ENCODE peak calls at places on chromosomes 16 and 17, in seven cellular contexts. B is GM23338, J is PC-3, C is endothelial cell of umbilical vein, N is H9, E is hepatocyte, U is PC-9. O is an unnamed sample. For H3K4me1 and H4K20me1, the result is how much of the 10 kb centered on the place peaks cover.

GRCh38 chr17:48555616-48556533 is 11.0 kb upstream of the HOXB2 start:
- DNase-seq in C (peak), B (no peak), U (no peak), N (peak), E (no peak), J (peak), O (peak)

GRCh38 chr16:57694556-57695377 is at the start of gene DRC7:
- DNase-seq in B (peak), N (peak), J (peak), C (peak), U (peak), E (peak), O (peak)

GRCh38 chr17:6505425-6506142 is 50.8 kb downstream of the PITPNM3 start:
- DNase-seq in J (peak), E (no peak), C (peak), U (peak), N (peak), B (no peak), O (no peak)

GRCh38 chr17:1109606-1110523 is 69.9 kb downstream of the ABR start:
- DNase-seq in J (peak), B (peak), N (peak), U (peak), C (no peak), E (peak), O (no peak)

GRCh38 chr16:29651950-29652349 is 11.1 kb upstream of the SPN start:
- DNase-seq in U (no peak), B (no peak), E (no peak), C (no peak), J (no peak), N (no peak), O (no peak)

GRCh38 chr16:67181346-67181745 is 2.4 kb downstream of the MATCAP1 start:
- DNase-seq in C (peak), J (peak), N (no peak), U (no peak), E (no peak), B (no peak), O (peak)

GRCh38 chr16:23374721-23375120 is 72.6 kb downstream of the SCNN1B start:
- DNase-seq in J (peak), U (peak), B (no peak), N (peak), E (no peak), C (no peak), O (peak)

GRCh38 chr17:57584050-57584551 is 161.0 kb downstream of the CCDC182 start:
- DNase-seq in U (no peak), E (no peak), B (no peak), N (peak), J (no peak), C (no peak), O (no peak)

GRCh38 chr17:21177854-21178600 is 35.9 kb downstream of the TMEM11 start:
- DNase-seq in U (no peak), E (no peak), B (no peak), J (no peak), N (peak), C (no peak), O (no peak)

GRCh38 chr16:28936784-28937155 is 5.0 kb downstream of the CD19 start:
- DNase-seq in U (no peak), B (no peak), J (no peak), C (no peak), E (no peak), N (no peak), O (no peak)

GRCh38 chr16:12158428-12158827 is 181.9 kb downstream of the SNX29 start:
- DNase-seq in E (no peak), C (no peak), U (no peak), B (no peak), N (no peak), J (peak), O (peak)

GRCh38 chr17:4144411-4144747 is 1.4 kb downstream of the CYB5D2 start:
- DNase-seq in N (no peak), C (no peak), U (no peak), B (no peak), J (no peak), E (peak), O (no peak)

GRCh38 chr16:46756772-46757171 is 8.6 kb upstream of the MYLK3 start:
- DNase-seq in N (no peak), U (peak), E (no peak), C (no peak), J (no peak), B (no peak), O (no peak)

GRCh38 chr16:83899272-83899897 is 470 bp downstream of the MLYCD start:
- DNase-seq in C (peak), J (peak), N (peak), B (peak), U (peak), E (peak), O (peak)

GRCh38 chr16:19521471-19522368 is at the start of gene GDE1:
- DNase-seq in C (peak), N (peak), J (peak), E (peak), B (peak), U (peak), O (peak)

GRCh38 chr16:81695431-81695890 is 83.6 kb upstream of the PLCG2 start:
- DNase-seq in C (peak), N (no peak), B (no peak), J (no peak), U (no peak), E (no peak), O (peak)

GRCh38 chr16:28990375-28991040 is 5.7 kb downstream of the LAT start:
- DNase-seq in N (no peak), E (no peak), U (no peak), J (no peak), B (no peak), C (no peak), O (no peak)

GRCh38 chr16:80585764-80586163 is 45.0 kb downstream of the DYNLRB2 start:
- DNase-seq in E (no peak), J (no peak), C (no peak), U (no peak), N (no peak), B (no peak), O (no peak)

GRCh38 chr16:25271421-25271820 is 13.8 kb upstream of the ZKSCAN2 start:
- DNase-seq in B (no peak), U (no peak), C (no peak), N (no peak), E (no peak), J (no peak), O (no peak)

GRCh38 chr17:7347630-7348477 is 4.1 kb upstream of the KCTD11 start:
- DNase-seq in U (no peak), E (no peak), C (no peak), B (no peak), N (no peak), J (no peak), O (no peak)

GRCh38 chr17:19768046-19768782 is 20.1 kb upstream of the ALDH3A1 start:
- DNase-seq in N (no peak), B (no peak), C (peak), J (no peak), E (no peak), U (no peak), O (no peak)

GRCh38 chr16:70808371-70808770 is 7.4 kb upstream of the VAC14 start:
- DNase-seq in U (no peak), C (no peak), E (no peak), J (peak), B (no peak), N (peak), O (no peak)

GRCh38 chr17:15233022-15233805 is 31.9 kb downstream of the PMP22 start:
- DNase-seq in U (no peak), B (peak), C (peak), N (peak), J (peak), E (peak), O (peak)

GRCh38 chr17:57946798-57947358 is 8.3 kb downstream of the CUEDC1 start:
- DNase-seq in C (peak), N (no peak), J (peak), E (peak), U (peak), B (no peak), O (peak)

GRCh38 chr17:45435481-45435880 is 2.8 kb upstream of the ARHGAP27 start:
- DNase-seq in U (no peak), J (no peak), N (no peak), B (no peak), C (no peak), E (no peak), O (no peak)

GRCh38 chr17:57551321-57552079 is 193.6 kb downstream of the CCDC182 start:
- DNase-seq in E (no peak), N (no peak), C (no peak), B (no peak), J (no peak), U (no peak), O (no peak)

GRCh38 chr16:17396762-17397498 is 73.8 kb downstream of the XYLT1 start:
- DNase-seq in E (peak), J (no peak), N (no peak), B (no peak), C (peak), U (no peak), O (no peak)

GRCh38 chr17:60863892-60864673 is 186.4 kb downstream of the BCAS3 start:
- DNase-seq in C (no peak), E (no peak), U (no peak), B (no peak), J (no peak), N (no peak), O (no peak)

GRCh38 chr16:27677300-27677699 is 127.4 kb downstream of the KATNIP start:
- DNase-seq in U (no peak), C (peak), J (no peak), N (no peak), B (no peak), E (no peak), O (no peak)

GRCh38 chr17:28125530-28126382 is 83.3 kb downstream of the NLK start:
- DNase-seq in B (no peak), N (no peak), C (no peak), U (no peak), E (no peak), J (no peak), O (no peak)

GRCh38 chr17:5587431-5588032 is 3.2 kb upstream of the NLRP1 start:
- DNase-seq in U (peak), B (peak), C (peak), N (no peak), E (peak), J (peak), O (peak)

GRCh38 chr16:20673882-20674683 is 23.4 kb downstream of the ACSM1 start:
- DNase-seq in E (no peak), J (no peak), B (no peak), C (peak), U (peak), N (no peak), O (no peak)

GRCh38 chr16:57675752-57676623 is 7.9 kb downstream of the ADGRG3 start:
- DNase-seq in N (peak), C (no peak), U (no peak), E (no peak), J (no peak), B (peak), O (no peak)

GRCh38 chr16:67456383-67457140 is 24.4 kb downstream of the ATP6V0D1 start:
- DNase-seq in U (no peak), E (no peak), B (peak), C (no peak), N (no peak), J (no peak), O (peak)

GRCh38 chr16:13316008-13316407 is 414.6 kb downstream of the SHISA9 start:
- DNase-seq in N (no peak), C (no peak), B (no peak), U (peak), E (no peak), J (no peak), O (peak)

DNA sequence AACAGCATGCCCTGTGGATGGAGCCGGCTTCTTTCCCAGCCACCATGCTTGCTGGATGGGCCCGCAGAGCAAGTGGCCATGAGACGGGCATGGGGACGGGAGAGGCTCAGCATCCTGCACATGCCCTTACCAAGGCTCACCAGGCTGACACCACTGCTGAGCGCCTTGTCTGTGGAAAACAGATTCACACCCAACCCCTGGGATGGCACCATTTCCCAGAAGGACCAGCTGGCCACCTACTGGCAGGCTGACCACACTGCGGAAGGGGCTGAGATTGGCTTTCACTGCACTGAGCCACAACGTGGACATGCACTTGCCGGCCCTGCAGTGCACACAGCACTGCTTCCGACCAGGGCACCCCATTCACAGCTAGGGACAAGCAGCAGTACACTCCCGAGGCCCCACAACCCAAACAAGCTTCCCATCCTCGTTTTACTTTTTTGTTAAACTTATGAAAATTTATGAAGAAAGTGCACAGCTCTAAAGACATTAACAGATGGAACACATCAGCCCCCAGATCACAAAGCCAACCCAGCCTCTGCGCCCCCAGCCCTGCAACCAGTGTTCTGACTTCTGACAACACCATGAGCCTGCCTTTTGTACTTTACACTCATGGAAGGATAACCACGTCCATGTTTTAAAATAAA is 13.9 kb upstream of the KRTAP17-1 start:
- DNase-seq in N (peak), E (peak), C (peak), U (peak), J (peak), B (peak), O (peak)
- H2AFZ ChIP-seq in N (no peak), E (no peak), C (no peak), U (no peak), J (peak), B (peak), O (peak)

DNA sequence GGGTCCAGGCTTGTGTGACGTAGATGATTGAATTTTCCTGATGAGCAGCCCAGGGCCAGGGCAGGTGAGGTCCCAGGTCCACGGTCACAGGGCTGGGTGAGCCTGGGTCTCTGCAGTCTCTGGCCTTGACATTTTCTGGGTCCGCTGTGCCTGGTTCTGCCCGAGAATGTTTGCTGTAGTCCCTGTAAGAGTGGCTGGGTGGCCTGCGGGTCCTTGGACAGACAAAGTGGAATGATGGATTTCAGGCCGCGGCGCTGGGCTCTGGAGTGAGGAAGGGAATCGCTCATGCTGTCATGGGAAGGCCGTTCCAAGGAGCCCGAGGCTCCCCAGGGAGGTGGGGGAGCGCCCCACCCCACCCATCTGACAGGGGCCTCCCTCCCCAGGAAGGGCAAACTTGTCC is 153.5 kb upstream of the CIBAR2 start:
- DNase-seq in E (no peak), U (no peak), C (no peak), N (no peak), B (no peak), J (no peak), O (no peak)
- H3K4me1 ChIP-seq in E (under half), U (under half), C (under half), N (under half), B (under half), J (under half), O (under half)

GRCh38 chr17:29256116-29256515 is 9.5 kb downstream of the CRYBA1 start:
- DNase-seq in J (no peak), B (no peak), C (peak), N (no peak), E (no peak), U (no peak), O (no peak)

GRCh38 chr17:29253037-29253436 is 6.4 kb downstream of the CRYBA1 start:
- DNase-seq in C (no peak), B (no peak), E (no peak), J (no peak), U (no peak), N (no peak), O (no peak)

GRCh38 chr17:29251969-29252866 is 5.6 kb downstream of the CRYBA1 start:
- DNase-seq in E (peak), C (peak), N (no peak), U (no peak), B (peak), J (peak), O (no peak)

GRCh38 chr17:29256735-29257466 is 10.2 kb downstream of the CRYBA1 start:
- DNase-seq in J (no peak), N (no peak), E (no peak), B (no peak), U (no peak), C (no peak), O (peak)

GRCh38 chr17:29257756-29258155 is 11.1 kb downstream of the CRYBA1 start:
- DNase-seq in B (no peak), N (no peak), C (no peak), E (no peak), J (no peak), U (no peak), O (peak)
- H4K20me1 ChIP-seq in B (under half), N (under half), C (under half), E (under half), J (under half), U (under half), O (under half)

GRCh38 chr17:66038125-66038524 is 153.8 kb downstream of the CEP112 start:
- DNase-seq in J (no peak), C (no peak), E (no peak), U (no peak), N (no peak), B (no peak), O (no peak)
- H2AFZ ChIP-seq in J (no peak), C (no peak), E (no peak), U (no peak), N (no peak), B (no peak), O (no peak)

DNA sequence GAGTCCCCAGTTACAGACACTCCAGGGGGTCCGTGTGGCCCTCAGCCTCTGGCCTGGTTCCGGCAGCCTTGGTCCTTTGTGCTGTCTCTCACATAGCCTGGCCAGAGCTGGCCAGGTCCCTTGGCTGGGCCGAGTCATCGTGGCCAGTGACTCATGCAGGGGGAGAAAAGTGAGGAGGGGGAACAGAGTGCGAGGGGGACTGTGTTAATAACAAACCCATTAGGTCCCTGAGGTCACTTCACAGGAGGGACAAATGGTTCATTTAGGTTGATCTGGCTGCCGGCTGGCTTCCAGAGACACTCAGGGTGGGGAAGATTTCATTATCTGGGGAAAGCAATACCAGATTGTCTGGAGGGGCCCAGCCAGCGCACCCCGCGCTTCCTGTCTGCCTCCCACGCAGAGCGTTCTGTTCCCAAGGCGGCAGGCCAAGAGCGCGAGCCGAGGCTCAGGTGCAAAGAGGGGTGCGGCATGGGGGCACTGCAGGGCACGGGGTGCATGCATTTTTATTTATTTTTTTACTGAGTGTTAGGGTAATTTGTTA is 223.1 kb downstream of the SEC14L1 start:
- DNase-seq in C (peak), B (no peak), N (peak), E (peak), U (no peak), J (no peak), O (no peak)
- H3K4me1 ChIP-seq in C (under half), B (under half), N (under half), E (under half), U (under half), J (under half), O (half or more)

DNA sequence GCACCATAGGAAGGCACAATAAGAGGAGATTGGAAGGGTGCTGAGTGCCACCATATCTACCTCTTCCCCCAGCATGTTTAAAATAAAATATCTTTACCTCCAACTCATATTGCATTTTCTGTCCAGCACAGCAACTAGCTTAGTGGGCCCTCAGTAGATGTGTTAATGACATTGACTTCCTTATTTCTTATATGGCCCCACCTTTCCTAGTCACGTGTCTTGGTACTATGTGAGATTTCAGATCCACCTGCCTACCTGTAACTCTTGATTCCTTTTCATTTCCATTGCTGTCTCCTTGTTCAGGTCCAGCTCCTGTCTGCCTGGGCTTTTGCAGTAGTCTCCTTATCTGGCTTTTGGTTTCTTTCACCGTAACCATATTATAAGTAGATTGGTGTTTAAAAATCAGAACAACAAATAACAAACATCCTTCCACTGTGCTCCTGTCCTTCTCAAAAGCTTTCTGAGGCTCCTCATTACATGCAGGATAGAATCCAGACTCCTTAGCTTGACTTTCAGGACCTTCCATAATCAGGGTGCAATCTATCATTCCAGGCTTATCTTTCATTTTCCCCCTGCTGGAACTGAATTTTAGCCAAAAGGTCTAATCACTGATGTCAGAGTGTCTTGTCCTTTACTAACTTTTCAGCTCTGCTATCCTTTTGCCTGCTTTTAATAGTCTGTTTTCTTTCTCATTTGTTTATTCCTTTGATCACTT is 71.3 kb downstream of the FTO start:
- DNase-seq in E (no peak), C (no peak), U (no peak), N (no peak), J (no peak), B (no peak), O (no peak)
- H4K20me1 ChIP-seq in E (under half), C (under half), U (under half), N (under half), J (under half), B (under half), O (under half)

DNA sequence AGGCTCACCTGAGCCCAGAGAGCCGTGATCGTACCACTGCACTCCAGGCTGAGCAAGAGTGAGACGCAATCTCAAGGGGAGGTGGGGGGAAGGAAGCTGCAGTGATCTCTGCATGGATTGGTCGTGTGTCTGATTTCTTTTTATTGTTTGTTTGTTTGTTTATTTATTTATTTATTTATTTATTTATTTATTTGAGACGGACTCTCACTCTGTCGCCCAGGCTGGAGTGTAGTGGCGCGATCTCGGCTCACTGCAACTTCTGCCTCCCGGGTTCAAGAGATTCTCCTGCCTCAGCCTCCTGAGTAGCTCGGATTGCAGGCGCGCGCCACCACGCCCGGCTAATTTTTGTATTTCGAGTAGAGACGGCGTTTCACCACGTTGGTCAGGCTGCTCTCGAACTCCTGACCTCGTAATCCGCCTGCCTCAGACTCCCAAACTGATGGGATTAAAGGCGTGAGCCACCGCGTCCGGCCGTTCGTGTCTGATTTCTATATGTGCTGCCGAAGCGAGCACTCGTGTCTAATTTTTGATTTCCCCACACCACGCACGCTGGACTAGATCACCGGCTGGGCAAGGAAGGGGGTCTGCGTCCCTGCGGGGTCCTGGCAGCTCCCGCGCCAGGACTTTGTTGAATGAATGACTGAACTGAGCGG is 448 bp upstream of the TNFRSF12A start:
- DNase-seq in U (no peak), J (no peak), C (no peak), E (no peak), B (no peak), N (no peak), O (no peak)
- H2AFZ ChIP-seq in U (peak), J (peak), C (peak), E (no peak), B (peak), N (no peak), O (peak)

O was measured in mammary epithelial cell.